ENCODE peak calls at places on chromosomes 12 and 14, in eight cellular contexts. V is tibial artery, N is pancreas, Q is right atrium auricular region, T is spleen, D is stomach, U is Peyer's patch, W is upper lobe of right lung. C is an unnamed sample. For H3K4me1 and H3K9me3, the result is how much of the 10 kb centered on the place peaks cover.

GRCh38 chr12:13941258-13942249 is 39.8 kb downstream of the GRIN2B start:
- DNase-seq in V (no peak), N (peak), Q (no peak), T (no peak), D (peak), U (peak), W (no peak), C (no peak)

GRCh38 chr14:58960945-58961731 is 227.3 kb upstream of the DAAM1 start:
- DNase-seq in V (no peak), N (no peak), Q (no peak), T (no peak), D (no peak), U (no peak), W (no peak), C (no peak)

GRCh38 chr14:33578461-33579216 is 372.2 kb downstream of the EGLN3 start:
- DNase-seq in V (no peak), N (no peak), Q (no peak), T (no peak), D (no peak), U (no peak), W (no peak), C (no peak)

GRCh38 chr14:54564071-54564798 is 2.7 kb upstream of the SAMD4A start:
- DNase-seq in V (no peak), N (no peak), Q (no peak), T (no peak), D (no peak), U (no peak), W (no peak), C (no peak)

GRCh38 chr14:71959055-71959454 is 26.8 kb downstream of the RGS6 start:
- DNase-seq in V (no peak), N (no peak), Q (no peak), T (no peak), D (no peak), U (no peak), W (no peak), C (no peak)

GRCh38 chr12:51390457-51391046 is 654 bp downstream of the GALNT6 start:
- DNase-seq in V (peak), N (no peak), Q (no peak), T (no peak), D (no peak), U (no peak), W (no peak), C (no peak)

GRCh38 chr12:121770802-121771625 is 22.5 kb downstream of the RHOF start:
- DNase-seq in V (no peak), N (no peak), Q (no peak), T (no peak), D (no peak), U (no peak), W (no peak), C (no peak)

GRCh38 chr12:69330475-69331473 is 17.4 kb upstream of the LYZ start:
- DNase-seq in V (no peak), N (peak), Q (no peak), T (peak), D (peak), U (peak), W (peak), C (no peak)

GRCh38 chr14:61618448-61618847 is 76.9 kb upstream of the HIF1A start:
- DNase-seq in V (no peak), N (no peak), Q (no peak), T (no peak), D (no peak), U (no peak), W (no peak), C (no peak)
- H3K4me1 ChIP-seq in V (under half), N (under half), Q (under half), T (under half), D (under half), U (under half), W (under half), C (under half)

GRCh38 chr14:43001729-43002128 is 1395.1 kb downstream of the LRFN5 start:
- DNase-seq in V (no peak), N (no peak), Q (no peak), T (no peak), D (no peak), U (no peak), W (no peak), C (no peak)

GRCh38 chr14:43003845-43004244 is 1397.2 kb downstream of the LRFN5 start:
- DNase-seq in V (no peak), N (no peak), Q (no peak), T (no peak), D (no peak), U (no peak), W (no peak), C (no peak)

DNA sequence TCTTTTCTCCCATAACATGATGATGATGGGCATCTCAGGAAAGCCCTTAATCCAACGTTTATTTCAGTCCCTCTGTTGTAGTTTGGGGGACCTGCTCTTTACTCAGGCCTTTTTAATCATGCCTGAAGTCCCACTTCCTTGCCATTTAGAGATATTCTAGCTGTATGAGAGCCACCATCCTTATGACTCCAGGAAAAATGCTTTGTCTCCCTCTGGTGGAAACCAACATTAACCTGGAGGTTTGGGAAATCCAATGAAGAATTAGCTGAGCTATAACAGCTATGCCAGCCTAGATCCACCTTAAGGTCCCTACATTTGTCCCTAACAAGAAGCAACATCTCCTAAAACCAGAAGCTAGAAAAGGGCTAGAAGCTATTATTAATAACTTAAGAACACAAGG is 1399.1 kb downstream of the LRFN5 start:
- DNase-seq in V (no peak), N (no peak), Q (no peak), T (no peak), D (no peak), U (no peak), W (no peak), C (no peak)
- TF ChIP-seq CTCF in V (no peak), N (no peak), Q (no peak), T (no peak), D (no peak), U (no peak), W (no peak), C (no peak)

GRCh38 chr12:34108405-34108803 is 86.1 kb downstream of the ALG10 start:
- DNase-seq in V (no peak), N (no peak), Q (no peak), T (no peak), D (no peak), U (no peak), W (no peak), C (peak)
- H3K9me3 ChIP-seq in V (under half), N (under half), Q (under half), T (under half), D (under half), U (under half), W (under half), C (under half)

GRCh38 chr14:21238823-21239518 is 30.3 kb downstream of the HNRNPC start:
- DNase-seq in V (no peak), N (no peak), Q (no peak), T (no peak), D (no peak), U (no peak), W (no peak), C (no peak)
- H3K4me1 ChIP-seq in V (under half), N (half or more), Q (under half), T (under half), D (under half), U (under half), W (half or more), C (under half)

DNA sequence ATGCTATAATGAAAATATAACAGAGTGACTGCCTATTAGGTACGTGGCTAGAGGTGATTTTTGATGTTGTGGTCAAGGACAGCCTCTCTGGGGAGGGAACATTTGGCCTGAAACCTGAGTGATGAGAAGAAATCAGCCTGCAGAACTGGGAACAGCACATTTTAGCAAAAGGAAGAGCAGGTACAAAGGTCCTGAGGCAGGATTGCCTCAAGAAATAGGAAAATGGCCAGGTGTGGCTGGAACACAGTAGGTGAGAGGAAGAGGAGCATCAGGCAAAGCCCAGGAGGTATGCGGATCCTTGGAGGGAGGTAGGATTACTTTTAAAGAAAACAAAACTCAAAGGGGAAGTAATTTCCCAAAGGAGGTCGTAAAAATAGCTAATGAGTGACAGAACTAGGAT is 582.9 kb downstream of the MED13L start:
- DNase-seq in V (no peak), N (no peak), Q (no peak), T (no peak), D (no peak), U (no peak), W (no peak), C (no peak)
- TF ChIP-seq CTCF in V (no peak), N (no peak), Q (no peak), T (no peak), D (no peak), U (no peak), W (no peak), C (no peak)

C was measured in psoas muscle.